ENCODE peak calls at places on chromosomes 12 and 14, in ten cellular contexts. Q is germinal center; T is brain microvascular endothelial cell; H is G401; G is CD8-positive, alpha-beta memory T cell; Y is H7; B is bronchial epithelial cell; O is ovary; I is T-helper 9 cell; X is ACHN. J is an unnamed sample.

GRCh38 chr12:4791497-4791896 is 71.3 kb downstream of the GALNT8 start:
- DNase-seq in Q (no peak), T (no peak), H (no peak), G (no peak), Y (no peak), B (no peak), O (no peak), I (no peak), X (no peak), J (no peak)

GRCh38 chr12:69906411-69907216 is 81.6 kb downstream of the MYRFL start:
- DNase-seq in Q (peak; percentile 54), T (no peak), H (peak; percentile 53), G (no peak), Y (no peak), B (no peak), O (no peak), I (no peak), X (no peak), J (no peak)

GRCh38 chr12:53098354-53098981 is 1.0 kb downstream of the IGFBP6 start:
- DNase-seq in Q (no peak), T (peak; percentile 77), H (no peak), G (no peak), Y (no peak), B (peak; percentile 79), O (peak; percentile 65), I (no peak), X (peak; percentile 90), J (peak; percentile 54)

GRCh38 chr14:93525691-93526451 is 95.1 kb downstream of the UNC79 start:
- DNase-seq in Q (no peak), T (no peak), H (no peak), G (no peak), Y (no peak), B (peak; percentile 69), O (no peak), I (no peak), X (no peak), J (no peak)

GRCh38 chr12:7091660-7092228 is 501 bp downstream of the C1R start:
- DNase-seq in Q (no peak), T (no peak), H (no peak), G (no peak), Y (peak; percentile 44), B (no peak), O (peak; percentile 72), I (no peak), X (no peak), J (no peak)

GRCh38 chr14:97021571-97022171 is 224.5 kb downstream of the VRK1 start:
- DNase-seq in Q (no peak), T (no peak), H (peak; percentile 27), G (no peak), Y (peak; percentile 39), B (peak; percentile 30), O (no peak), I (no peak), X (no peak), J (no peak)

GRCh38 chr14:26170885-26171284 is 426.9 kb downstream of the NOVA1 start:
- DNase-seq in Q (no peak), T (no peak), H (no peak), G (no peak), Y (no peak), B (peak; percentile 57), O (no peak), I (no peak), X (no peak), J (no peak)

GRCh38 chr14:75452324-75452723 is 24.5 kb downstream of the JDP2 start:
- DNase-seq in Q (no peak), T (no peak), H (no peak), G (no peak), Y (no peak), B (no peak), O (no peak), I (no peak), X (no peak), J (no peak)

GRCh38 chr14:20707622-20708021 is 19.1 kb downstream of the ANG start:
- DNase-seq in Q (no peak), T (no peak), H (no peak), G (no peak), Y (no peak), B (peak; percentile 85), O (no peak), I (no peak), X (no peak), J (no peak)

GRCh38 chr12:93415723-93416464 is 25.9 kb downstream of the UBE2N start:
- DNase-seq in Q (no peak), T (peak; percentile 24), H (no peak), G (no peak), Y (no peak), B (no peak), O (no peak), I (no peak), X (no peak), J (no peak)

GRCh38 chr12:1932264-1932777 is 13.9 kb upstream of the CACNA2D4 start:
- DNase-seq in Q (peak; percentile 30), T (no peak), H (no peak), G (no peak), Y (peak; percentile 34), B (no peak), O (no peak), I (no peak), X (no peak), J (no peak)

GRCh38 chr14:103518416-103519042 is 4.1 kb downstream of the CKB start:
- DNase-seq in Q (peak; percentile 82), T (no peak), H (peak; percentile 70), G (peak; percentile 70), Y (peak; percentile 98), B (no peak), O (peak; percentile 81), I (peak; percentile 66), X (peak; percentile 50), J (no peak)

GRCh38 chr12:132367401-132367851 is 38.0 kb upstream of the GALNT9 start:
- DNase-seq in Q (no peak), T (no peak), H (no peak), G (peak; percentile 18), Y (peak; percentile 74), B (no peak), O (no peak), I (no peak), X (no peak), J (no peak)

GRCh38 chr12:108638141-108638823 is 4.6 kb upstream of the SELPLG start:
- DNase-seq in Q (no peak), T (no peak), H (peak; percentile 29), G (no peak), Y (peak; percentile 88), B (no peak), O (no peak), I (no peak), X (no peak), J (no peak)

GRCh38 chr12:72586456-72586855 is 314.3 kb downstream of the TRHDE start:
- DNase-seq in Q (no peak), T (no peak), H (peak; percentile 35), G (no peak), Y (peak; percentile 4), B (no peak), O (no peak), I (no peak), X (no peak), J (no peak)

GRCh38 chr12:51866762-51867161 is 18.2 kb upstream of the FIGNL2 start:
- DNase-seq in Q (no peak), T (no peak), H (no peak), G (peak; percentile 25), Y (no peak), B (no peak), O (no peak), I (no peak), X (no peak), J (no peak)

GRCh38 chr12:45762185-45763110 is 32.9 kb downstream of the ARID2 start:
- DNase-seq in Q (peak; percentile 13), T (peak; percentile 49), H (peak; percentile 66), G (no peak), Y (peak; percentile 23), B (peak; percentile 81), O (no peak), I (no peak), X (peak; percentile 72), J (peak; percentile 44)

GRCh38 chr14:36757730-36758286 is 96.1 kb downstream of the PAX9 start:
- DNase-seq in Q (no peak), T (no peak), H (no peak), G (no peak), Y (no peak), B (peak; percentile 46), O (no peak), I (no peak), X (no peak), J (no peak)

GRCh38 chr12:113262710-113263109 is 41.4 kb downstream of the TPCN1 start:
- DNase-seq in Q (no peak), T (no peak), H (no peak), G (no peak), Y (no peak), B (no peak), O (peak; percentile 42), I (no peak), X (no peak), J (no peak)

GRCh38 chr14:76152333-76152681 is 585 bp downstream of the GPATCH2L start:
- DNase-seq in Q (peak; percentile 52), T (peak; percentile 91), H (peak; percentile 39), G (peak; percentile 83), Y (peak; percentile 81), B (peak; percentile 81), O (peak; percentile 37), I (peak; percentile 61), X (peak; percentile 88), J (peak; percentile 51)

GRCh38 chr12:11991604-11992003 is 79.1 kb upstream of the BCL2L14 start:
- DNase-seq in Q (no peak), T (peak; percentile 13), H (no peak), G (no peak), Y (no peak), B (no peak), O (no peak), I (no peak), X (no peak), J (peak; percentile 7)

GRCh38 chr14:35565896-35566464 is 32.0 kb downstream of the INSM2 start:
- DNase-seq in Q (no peak), T (no peak), H (no peak), G (no peak), Y (no peak), B (no peak), O (no peak), I (no peak), X (peak; percentile 12), J (no peak)

GRCh38 chr12:39931857-39932256 is 174.0 kb downstream of the SLC2A13 start:
- DNase-seq in Q (no peak), T (no peak), H (no peak), G (no peak), Y (no peak), B (no peak), O (no peak), I (no peak), X (no peak), J (no peak)

GRCh38 chr12:54258286-54258685 is 21.6 kb downstream of the CBX5 start:
- DNase-seq in Q (no peak), T (peak; percentile 34), H (peak; percentile 66), G (no peak), Y (no peak), B (no peak), O (no peak), I (no peak), X (peak; percentile 26), J (peak; percentile 8)

GRCh38 chr14:37903561-37904191 is 304.0 kb upstream of the SSTR1 start:
- DNase-seq in Q (peak; percentile 3), T (peak; percentile 17), H (peak; percentile 7), G (no peak), Y (peak; percentile 13), B (peak; percentile 49), O (no peak), I (no peak), X (peak; percentile 50), J (peak; percentile 13)

J was measured in RCC 7860.